ENCODE peak calls at places on chromosomes 2 and 18, in ten cellular contexts. U is fibroblast of lung; W is ELF-1; Q is activated CD8-positive, alpha-beta T cell treated with anti-CD3 and anti-CD28 coated beads, Interleukin-2, amount 10 ng/mL, durations not matched to agents 7 days and 5 days; X is CD4-positive, CD25-positive, alpha-beta regulatory T cell; K is frontal cortex; D is NCI-H1436; Y is fibroblast of gingiva; M is COR-L47; S is NAMALWA. O is an unnamed sample.

GRCh38 chr2:22878094-22878493 is 506.9 kb upstream of the KLHL29 start:
- DNase-seq in D (no peak), S (no peak), Q (no peak), X (no peak), K (no peak), M (no peak), Y (no peak), U (no peak), W (no peak), O (no peak)

GRCh38 chr2:39476524-39476923 is 39.4 kb upstream of the MAP4K3 start:
- DNase-seq in Q (no peak), X (no peak), W (no peak), M (no peak), D (no peak), S (peak), K (no peak), U (no peak), Y (no peak), O (no peak)

GRCh38 chr2:122244830-122245229 is 489.4 kb downstream of the TSN start:
- DNase-seq in Q (no peak), Y (no peak), W (no peak), X (no peak), K (no peak), S (no peak), U (no peak), M (no peak), D (no peak), O (no peak)

GRCh38 chr18:55763298-55763697 is 175.3 kb upstream of the TCF4 start:
- DNase-seq in D (no peak), S (no peak), X (no peak), K (no peak), M (no peak), Q (no peak), U (peak), W (no peak), Y (no peak), O (no peak)

GRCh38 chr2:199160677-199161465 is 296.9 kb downstream of the SATB2 start:
- DNase-seq in Y (peak), Q (no peak), W (no peak), M (no peak), U (peak), D (no peak), S (no peak), X (no peak), K (no peak), O (peak)

GRCh38 chr2:113281920-113282746 is 3.4 kb upstream of the PAX8 start:
- DNase-seq in X (no peak), D (no peak), U (peak), Y (no peak), M (no peak), K (no peak), Q (no peak), W (no peak), S (no peak), O (peak)

GRCh38 chr18:48705531-48705930 is 166.7 kb downstream of the CTIF start:
- DNase-seq in S (no peak), Y (no peak), X (no peak), M (no peak), Q (no peak), D (no peak), W (no peak), K (no peak), U (no peak), O (no peak)

GRCh38 chr2:51813245-51813644 is 781.3 kb upstream of the NRXN1 start:
- DNase-seq in K (no peak), X (no peak), W (no peak), M (no peak), U (peak), Y (peak), Q (no peak), D (no peak), S (no peak), O (peak)

GRCh38 chr18:13608791-13609552 is 117.4 kb downstream of the FAM210A start:
- DNase-seq in K (no peak), U (no peak), X (no peak), Q (peak), D (no peak), Y (no peak), W (no peak), M (no peak), S (peak), O (no peak)

O was measured in fibroblast of pulmonary artery.